ENCODE peak calls at places on chromosomes 13 and 19, in four cellular contexts. One of them, this sample, is unnamed.

GRCh38 chr13:113009743-113010509 is 40.9 kb downstream of the MCF2L start:
- DNase-seq in fibroblast of pulmonary artery: peak
- DNase-seq in AG04449: no peak
- DNase-seq in DND-41: no peak
- DNase-seq in this sample: no peak

GRCh38 chr19:35090160-35090794 is 25.3 kb upstream of the FXYD3 start:
- DNase-seq in AG04449: no peak
- DNase-seq in DND-41: peak
- DNase-seq in fibroblast of pulmonary artery: peak
- DNase-seq in this sample: peak

GRCh38 chr13:105403065-105403464 is 1132.4 kb downstream of the EFNB2 start:
- DNase-seq in fibroblast of pulmonary artery: no peak
- DNase-seq in DND-41: no peak
- DNase-seq in AG04449: no peak
- DNase-seq in this sample: no peak

GRCh38 chr19:43300876-43301765 is 31.8 kb upstream of the PSG9 start:
- DNase-seq in fibroblast of pulmonary artery: no peak
- DNase-seq in AG04449: no peak
- DNase-seq in DND-41: no peak
- DNase-seq in this sample: no peak

GRCh38 chr13:110617326-110618072 is 2.2 kb downstream of the NAXD start:
- DNase-seq in DND-41: no peak
- DNase-seq in AG04449: no peak
- DNase-seq in fibroblast of pulmonary artery: peak
- DNase-seq in this sample: no peak

GRCh38 chr19:9370747-9371619 is 8.2 kb downstream of the ZNF177 start:
- DNase-seq in fibroblast of pulmonary artery: no peak
- DNase-seq in AG04449: no peak
- DNase-seq in DND-41: no peak
- DNase-seq in this sample: no peak

GRCh38 chr19:16883518-16883917 is 5.3 kb upstream of the F2RL3 start:
- DNase-seq in fibroblast of pulmonary artery: no peak
- DNase-seq in DND-41: no peak
- DNase-seq in AG04449: no peak
- DNase-seq in this sample: no peak

GRCh38 chr19:55670280-55671053 is 4.6 kb upstream of the EPN1 start:
- DNase-seq in DND-41: no peak
- DNase-seq in AG04449: no peak
- DNase-seq in fibroblast of pulmonary artery: no peak
- DNase-seq in this sample: peak

DNA sequence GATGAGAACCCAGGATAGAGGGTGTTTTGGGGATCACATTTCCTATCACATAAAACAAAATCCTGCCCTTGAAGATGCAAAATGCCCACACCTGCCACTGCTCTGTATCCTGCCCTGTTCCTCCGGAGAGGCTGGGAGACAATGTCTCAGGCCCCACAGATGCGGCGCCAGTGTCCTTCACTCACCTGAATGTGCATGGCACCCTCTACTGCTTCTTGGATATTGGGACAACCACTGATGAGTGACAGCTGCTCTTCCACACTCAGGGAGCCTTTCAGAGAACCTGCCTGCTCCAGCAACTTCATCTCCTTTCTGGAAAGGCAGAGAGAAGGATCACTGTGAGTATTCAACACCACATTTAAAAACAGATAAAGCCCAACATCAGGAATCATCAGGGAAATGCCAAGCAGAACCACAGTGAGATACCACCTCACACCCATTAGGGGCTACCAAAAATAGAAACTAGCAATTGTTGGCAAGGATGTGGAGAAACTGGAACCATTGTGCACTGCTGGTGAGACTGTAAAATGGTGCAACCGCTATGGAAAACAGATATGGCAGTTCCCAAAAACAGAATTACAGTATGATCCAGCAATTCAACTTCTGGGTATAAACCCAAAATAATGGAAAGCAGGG is 36.4 kb downstream of the CRYL1 start:
- DNase-seq in DND-41: no peak
- DNase-seq in fibroblast of pulmonary artery: no peak
- DNase-seq in AG04449: no peak
- DNase-seq in this sample: no peak
- TF ChIP-seq CTCF in DND-41: no peak
- TF ChIP-seq CTCF in fibroblast of pulmonary artery: no peak
- TF ChIP-seq CTCF in AG04449: no peak
- TF ChIP-seq CTCF in this sample: no peak

DNA sequence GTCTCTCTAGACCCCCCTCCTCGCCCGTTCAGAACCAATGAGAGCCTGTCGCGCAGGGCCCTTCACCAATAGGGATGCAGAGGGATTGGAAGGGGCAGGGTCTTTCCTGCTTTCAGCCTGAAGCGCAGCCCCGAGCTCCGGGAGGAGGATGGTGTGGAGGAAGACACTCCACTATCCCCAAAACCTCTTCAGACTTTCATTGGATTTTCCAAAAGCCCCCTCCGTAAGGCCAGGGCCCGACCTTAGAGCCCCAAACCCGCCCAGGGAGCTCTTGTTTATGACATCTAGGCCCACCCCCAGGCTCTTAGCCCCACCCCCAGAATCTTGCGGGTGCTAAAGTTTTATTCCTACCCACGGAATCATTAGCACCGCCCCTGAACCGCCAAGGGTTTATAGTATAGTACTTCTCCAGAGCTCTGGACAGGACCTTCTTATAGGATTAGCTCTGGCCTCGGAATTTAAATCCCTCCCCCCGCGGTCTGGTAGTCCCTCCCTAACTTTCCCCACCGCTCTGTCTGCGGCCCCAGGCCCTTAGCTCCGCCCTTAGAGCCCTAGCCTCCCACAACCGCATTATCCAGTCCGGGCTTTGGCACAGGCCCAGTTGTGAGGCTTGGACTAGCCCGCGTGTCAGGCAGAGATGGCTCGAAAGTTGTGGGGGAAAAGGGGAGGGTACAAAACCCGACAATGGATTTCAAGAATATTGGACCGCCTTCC is 6.6 kb upstream of the EML2 start:
- DNase-seq in fibroblast of pulmonary artery: peak
- DNase-seq in AG04449: no peak
- DNase-seq in DND-41: peak
- DNase-seq in this sample: peak
- H3K4me3 ChIP-seq in fibroblast of pulmonary artery: peak
- H3K4me3 ChIP-seq in AG04449: peak
- H3K4me3 ChIP-seq in DND-41: peak
- H3K4me3 ChIP-seq in this sample: peak

DNA sequence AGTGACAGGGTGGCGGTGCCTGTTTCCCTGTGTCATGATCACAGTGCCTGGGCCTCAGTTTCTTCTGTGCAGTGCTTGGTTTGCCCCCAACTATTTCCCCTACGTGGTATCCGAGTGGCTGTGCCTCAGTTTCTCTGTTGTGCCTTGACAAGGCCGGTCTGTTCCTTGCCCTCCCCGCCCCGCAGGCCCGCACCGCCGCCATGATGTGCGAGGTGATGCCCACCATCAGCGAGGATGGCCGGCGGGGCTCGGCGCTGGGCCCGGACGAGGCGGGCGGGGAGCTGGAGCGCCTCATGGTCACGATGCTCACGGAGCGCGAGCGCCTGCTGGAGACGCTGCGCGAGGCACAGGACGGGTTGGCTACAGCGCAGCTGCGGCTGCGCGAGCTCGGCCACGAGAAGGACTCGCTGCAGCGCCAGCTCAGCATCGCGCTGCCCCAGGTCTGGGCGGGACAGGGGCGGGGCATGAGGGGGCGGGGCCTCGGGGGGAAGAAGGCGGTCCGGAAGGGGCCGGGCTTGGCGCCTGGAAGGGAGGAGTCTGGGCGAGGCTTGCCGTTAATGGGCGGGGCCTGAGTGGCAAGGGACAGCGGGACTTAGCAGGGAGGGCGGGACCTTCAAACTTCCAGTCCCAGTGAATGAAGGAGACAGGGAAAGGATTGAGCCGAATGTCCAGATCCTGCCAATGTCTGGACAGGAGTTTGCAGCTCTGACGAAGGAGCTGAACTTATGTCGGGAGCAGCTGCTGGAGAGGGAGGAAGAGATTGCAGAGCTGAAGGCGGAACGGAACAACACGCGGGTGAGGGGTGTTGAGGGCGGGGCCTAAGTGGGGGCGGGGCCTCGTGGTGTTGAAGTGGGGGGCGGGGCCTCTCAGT is 8.6 kb downstream of the PPFIA3 start:
- DNase-seq in fibroblast of pulmonary artery: peak
- DNase-seq in AG04449: peak
- DNase-seq in DND-41: peak
- DNase-seq in this sample: peak
- TF ChIP-seq CTCF in fibroblast of pulmonary artery: no peak
- TF ChIP-seq CTCF in AG04449: peak
- TF ChIP-seq CTCF in DND-41: peak
- TF ChIP-seq CTCF in this sample: no peak

DNA sequence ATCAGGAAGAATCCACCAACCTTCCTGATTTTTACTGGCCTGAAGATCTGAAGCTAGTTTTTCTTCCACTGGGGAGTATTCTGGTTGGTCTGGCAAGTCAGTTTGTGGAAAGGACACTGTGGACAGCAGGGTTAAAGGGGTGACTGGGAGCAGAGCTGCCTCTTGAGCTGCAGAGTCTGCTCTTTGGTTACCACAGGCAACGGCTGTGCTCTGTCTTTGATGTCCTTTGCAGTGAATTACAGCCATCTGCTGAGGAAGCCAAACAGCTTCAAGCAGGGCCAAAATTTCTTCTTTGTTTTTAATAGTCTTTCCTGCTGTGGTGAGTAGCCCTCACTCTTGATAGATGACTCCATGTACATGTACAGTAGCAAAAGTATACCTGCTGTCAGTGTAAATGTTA is 75.7 kb downstream of the ZNF100 start:
- DNase-seq in fibroblast of pulmonary artery: no peak
- DNase-seq in AG04449: no peak
- DNase-seq in DND-41: peak
- DNase-seq in this sample: no peak
- H3K4me3 ChIP-seq in fibroblast of pulmonary artery: no peak
- H3K4me3 ChIP-seq in AG04449: no peak
- H3K4me3 ChIP-seq in DND-41: no peak
- H3K4me3 ChIP-seq in this sample: no peak

GRCh38 chr13:44412341-44412935 is 38.8 kb downstream of the SERP2 start:
- DNase-seq in fibroblast of pulmonary artery: peak
- DNase-seq in AG04449: no peak
- DNase-seq in DND-41: no peak
- DNase-seq in this sample: no peak

GRCh38 chr13:44411841-44412240 is 38.2 kb downstream of the SERP2 start:
- DNase-seq in DND-41: no peak
- DNase-seq in AG04449: no peak
- DNase-seq in fibroblast of pulmonary artery: no peak
- DNase-seq in this sample: no peak

GRCh38 chr13:44407891-44408290 is 34.3 kb downstream of the SERP2 start:
- DNase-seq in DND-41: no peak
- DNase-seq in fibroblast of pulmonary artery: no peak
- DNase-seq in AG04449: no peak
- DNase-seq in this sample: no peak

GRCh38 chr13:44409595-44409994 is 36.0 kb downstream of the SERP2 start:
- DNase-seq in DND-41: no peak
- DNase-seq in AG04449: no peak
- DNase-seq in fibroblast of pulmonary artery: no peak
- DNase-seq in this sample: no peak

DNA sequence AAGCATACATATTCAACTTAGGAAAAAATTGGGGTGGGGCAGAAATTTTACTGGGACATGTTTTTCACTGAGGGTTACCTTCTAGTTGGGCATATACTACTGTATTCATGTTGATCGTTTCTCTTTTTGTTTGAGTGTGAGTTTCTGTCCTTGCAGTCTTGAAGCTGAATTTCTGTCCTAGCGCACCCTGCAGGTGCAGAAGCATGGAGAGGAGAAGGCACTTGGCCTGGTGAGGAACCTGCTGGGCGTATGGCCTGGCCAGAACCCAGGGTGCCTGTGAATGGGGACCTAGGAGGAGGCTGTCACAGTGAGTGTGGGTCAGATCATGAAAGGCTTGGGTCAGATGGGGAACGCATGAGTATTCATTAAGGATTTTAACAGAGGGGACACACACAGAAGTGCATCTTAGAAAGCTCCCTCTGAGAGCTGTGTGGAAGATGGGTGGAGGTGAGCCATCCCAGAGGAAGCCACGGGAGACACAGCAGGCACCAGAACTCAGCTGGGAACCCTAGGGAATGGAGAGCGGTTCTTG is 36.8 kb downstream of the SERP2 start:
- DNase-seq in fibroblast of pulmonary artery: no peak
- DNase-seq in AG04449: no peak
- DNase-seq in DND-41: no peak
- DNase-seq in this sample: no peak
- TF ChIP-seq CTCF in fibroblast of pulmonary artery: no peak
- TF ChIP-seq CTCF in AG04449: no peak
- TF ChIP-seq CTCF in DND-41: peak
- TF ChIP-seq CTCF in this sample: no peak

DNA sequence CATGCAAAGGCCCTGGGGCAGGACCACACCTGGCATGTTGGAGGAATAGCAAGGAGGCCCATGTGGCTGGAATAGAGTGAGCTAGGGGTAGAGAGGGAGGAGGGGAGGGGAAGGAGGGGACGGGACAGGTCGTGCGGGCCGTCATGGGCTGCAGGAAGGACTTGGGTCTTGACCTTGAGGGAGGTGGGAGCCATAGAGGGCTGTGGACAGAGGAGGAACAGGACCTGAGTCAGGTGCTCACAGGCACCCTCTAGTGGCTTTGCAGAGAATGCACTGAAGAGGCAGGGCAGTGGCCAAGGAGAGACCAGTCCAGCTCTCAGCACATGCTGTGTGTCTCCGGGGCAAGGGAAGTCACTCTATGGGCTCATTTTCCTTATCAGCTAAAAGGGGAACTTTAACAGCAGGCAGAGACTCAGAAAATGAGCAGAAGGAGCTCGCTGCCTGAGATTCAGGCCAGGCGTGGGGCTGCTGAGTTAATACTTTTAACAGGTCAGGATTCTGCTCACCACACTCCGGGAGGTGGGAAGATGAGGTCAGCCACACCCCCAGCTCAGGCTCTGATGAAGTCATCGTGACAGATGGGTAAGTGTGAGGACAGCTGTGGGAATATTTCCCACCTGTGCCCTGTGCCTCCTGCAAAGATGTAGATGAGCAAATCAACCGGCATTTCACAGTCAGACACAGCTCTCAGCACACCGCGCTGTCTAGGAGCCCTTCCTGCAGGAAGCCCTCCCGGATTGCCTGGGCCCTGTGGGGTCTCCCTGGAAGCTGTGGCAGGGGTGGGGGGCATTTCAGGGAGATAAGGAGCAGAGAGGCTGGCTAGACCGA is 6.0 kb upstream of the TNFAIP8L1 start:
- DNase-seq in DND-41: peak
- DNase-seq in AG04449: no peak
- DNase-seq in fibroblast of pulmonary artery: peak
- DNase-seq in this sample: peak
- H3K4me3 ChIP-seq in DND-41: no peak
- H3K4me3 ChIP-seq in AG04449: no peak
- H3K4me3 ChIP-seq in fibroblast of pulmonary artery: no peak
- H3K4me3 ChIP-seq in this sample: no peak